ENCODE peak calls at places on chromosomes 4 and X, in seven cellular contexts. B, V, S, K, R, W and M are unnamed samples.

GRCh38 chrX:48919360-48919821 is 567 bp upstream of the PIM2 start:
- DNase-seq in W (peak), B (no peak), R (no peak), S (no peak), V (peak), K (no peak), M (no peak)

GRCh38 chrX:101219116-101219839 is at the start of gene DRP2:
- DNase-seq in K (no peak), B (no peak), R (no peak), W (peak), S (peak), V (no peak), M (no peak)

GRCh38 chr4:12411072-12411471 is 982.4 kb upstream of the HS3ST1 start:
- DNase-seq in K (no peak), S (no peak), B (no peak), W (no peak), V (no peak), R (no peak), M (no peak)

GRCh38 chr4:175637762-175638161 is 174.3 kb downstream of the GPM6A start:
- DNase-seq in V (no peak), S (no peak), B (no peak), R (no peak), W (no peak), K (no peak), M (no peak)

GRCh38 chr4:85495621-85496020 is 20.7 kb downstream of the ARHGAP24 start:
- DNase-seq in S (no peak), R (no peak), W (no peak), B (no peak), K (no peak), V (no peak), M (no peak)

GRCh38 chr4:8379281-8379680 is 61.2 kb downstream of the ACOX3 start:
- DNase-seq in B (no peak), V (no peak), R (no peak), S (no peak), W (no peak), K (no peak), M (no peak)

GRCh38 chr4:118774989-118775388 is 60.9 kb downstream of the SEC24D start:
- DNase-seq in K (no peak), B (no peak), R (no peak), V (no peak), S (peak), W (no peak), M (no peak)

GRCh38 chrX:93422693-93423092 is 250.7 kb downstream of the NAP1L3 start:
- DNase-seq in B (no peak), V (peak), W (peak), R (no peak), S (peak), K (no peak), M (peak)

GRCh38 chrX:6041630-6042029 is 187.0 kb downstream of the NLGN4X start:
- DNase-seq in K (no peak), B (no peak), W (no peak), R (no peak), S (no peak), V (no peak), M (no peak)

GRCh38 chr4:149347139-149347538 is 468.5 kb downstream of the IQCM start:
- DNase-seq in R (no peak), K (no peak), W (no peak), V (no peak), B (no peak), S (peak), M (no peak)

GRCh38 chrX:150664290-150664689 is 28.9 kb upstream of the MTMR1 start:
- DNase-seq in K (no peak), W (no peak), B (no peak), S (no peak), R (peak), V (no peak), M (no peak)

GRCh38 chr4:25837107-25837506 is 25.7 kb downstream of the SEL1L3 start:
- DNase-seq in B (no peak), W (no peak), S (no peak), V (no peak), R (no peak), K (no peak), M (no peak)

GRCh38 chrX:110167952-110168451 is 149.9 kb downstream of the AMMECR1 start:
- DNase-seq in K (no peak), W (no peak), V (peak), S (no peak), R (no peak), B (no peak), M (peak)

DNA sequence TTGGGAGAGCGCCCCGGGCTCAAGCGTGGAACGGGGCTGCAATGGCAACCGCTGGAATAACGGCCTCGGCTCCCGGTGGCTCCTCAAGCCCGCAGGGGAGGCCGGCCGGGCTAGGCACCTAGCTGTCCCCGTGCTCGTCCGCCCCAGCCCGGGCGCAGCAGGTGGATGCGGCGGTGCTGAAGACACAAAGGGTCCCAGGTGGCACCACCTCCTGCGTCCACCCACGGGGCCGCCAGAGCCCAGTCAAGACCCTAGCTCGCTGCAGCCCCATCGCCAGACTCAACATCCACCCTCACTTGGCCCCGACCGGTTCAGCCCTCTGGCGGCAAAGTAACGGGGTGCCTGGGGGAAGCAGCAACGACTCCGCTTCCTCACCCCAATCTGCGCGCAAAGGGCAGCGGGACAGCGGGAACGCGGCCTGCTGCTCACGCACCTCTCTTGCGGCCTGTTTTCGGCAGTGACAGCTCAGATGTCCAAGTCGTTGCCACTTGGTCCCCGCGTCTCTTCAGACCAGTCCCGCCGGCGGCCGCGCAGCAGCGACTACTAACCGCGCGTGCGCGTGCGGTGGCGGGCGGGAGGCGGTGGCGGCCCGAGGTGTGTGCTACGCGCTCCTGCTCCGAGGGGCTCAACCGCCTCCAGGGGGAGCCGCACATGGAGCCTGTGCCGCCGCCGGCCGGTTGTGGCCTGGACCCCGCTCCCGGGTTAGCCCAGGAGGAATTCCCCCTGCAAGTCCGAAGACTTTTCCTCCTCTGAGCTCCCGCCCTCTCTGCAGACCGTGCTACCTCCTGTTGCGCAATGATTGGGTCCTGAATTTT is at the start of gene CLGN:
- DNase-seq in W (peak), V (peak), K (peak), S (peak), R (peak), B (peak), M (peak)
- TF ChIP-seq CTCF in W (peak), V (peak), K (no peak), S (peak), R (no peak), B (peak), M (peak)

DNA sequence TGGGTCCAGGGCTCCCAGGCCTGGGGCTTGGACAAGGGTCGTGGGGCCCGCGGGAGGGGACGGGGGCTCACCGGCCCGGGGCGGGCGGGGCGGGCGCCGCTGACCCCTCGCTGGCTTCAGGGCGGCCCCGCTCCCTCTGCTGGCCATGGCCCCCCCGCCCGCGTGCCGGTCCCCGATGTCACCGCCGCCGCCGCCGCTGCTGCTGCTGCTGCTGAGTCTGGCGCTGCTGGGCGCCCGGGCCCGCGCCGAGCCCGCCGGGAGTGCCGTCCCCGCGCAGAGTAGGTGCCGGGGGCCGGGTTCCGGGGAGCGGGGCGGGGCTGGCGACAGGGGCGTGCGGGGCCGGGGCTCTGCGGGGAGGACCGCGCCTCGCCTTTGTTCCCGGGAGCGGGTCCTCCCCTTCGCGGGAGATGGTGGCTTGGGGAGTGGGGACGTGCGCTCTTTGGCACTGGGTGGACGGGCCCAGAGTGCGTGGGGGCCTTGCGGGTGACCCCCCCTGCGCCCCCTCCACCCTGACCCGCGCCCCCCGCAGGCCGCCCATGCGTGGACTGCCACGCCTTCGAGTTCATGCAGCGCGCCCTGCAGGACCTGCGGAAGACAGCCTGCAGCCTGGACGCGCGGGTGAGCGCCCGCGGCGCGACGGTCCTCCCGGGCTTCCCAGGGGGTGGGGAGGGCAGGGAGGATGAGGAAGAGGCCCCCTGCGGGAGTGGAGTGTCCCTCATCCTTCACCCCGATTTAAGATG is 16.8 kb upstream of the NAT8L start:
- DNase-seq in K (no peak), V (peak), R (no peak), S (no peak), W (no peak), B (no peak), M (peak)
- TF ChIP-seq CTCF in K (no peak), V (no peak), R (no peak), S (no peak), W (no peak), B (no peak), M (no peak)

DNA sequence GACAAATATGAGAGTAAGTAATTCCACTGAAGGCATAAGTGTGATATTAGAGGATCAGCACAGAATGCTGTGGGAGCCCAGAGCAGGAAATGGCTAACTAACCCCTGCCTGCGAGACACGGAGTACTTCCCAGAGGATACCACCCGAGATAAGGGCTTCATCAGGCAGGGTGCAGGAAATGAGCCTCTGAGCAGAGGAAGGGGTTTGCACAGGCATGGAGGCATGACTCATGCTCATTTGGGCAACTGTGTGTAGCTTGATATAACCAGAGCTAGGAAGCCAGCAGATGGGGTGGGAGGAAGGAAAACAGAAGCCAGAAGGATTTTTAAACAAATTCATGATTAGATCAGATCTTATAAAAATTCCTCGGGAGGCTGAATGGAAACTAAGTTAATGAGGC is 70.0 kb upstream of the TSPAN5 start:
- DNase-seq in K (no peak), S (peak), R (no peak), W (peak), V (no peak), B (no peak), M (no peak)
- TF ChIP-seq CTCF in K (no peak), S (peak), R (no peak), W (no peak), V (no peak), B (no peak), M (no peak)

GRCh38 chrX:15127010-15127409 is 142.9 kb downstream of the ASB9 start:
- DNase-seq in R (no peak), W (no peak), B (no peak), K (no peak), S (no peak), V (no peak), M (no peak)
- TF ChIP-seq CTCF in R (no peak), W (no peak), B (no peak), K (no peak), S (no peak), V (no peak), M (no peak)